ENCODE peak calls at places on chromosomes 6 and 20, in six cellular contexts. G is heart right ventricle, T is fibroblast of lung, W is AG04450, V is AG10803, Q is activated B cell treated with CpG ODN at 0.5 μM for 24 hours. A is an unnamed sample.
A peak's percentile ranks its signal among the peaks of the same experiment; 100 is the strongest.

GRCh38 chr20:31570735-31571617 is 34.1 kb upstream of the ID1 start:
- DNase-seq in Q (no peak), G (no peak), W (no peak), V (peak; percentile 79), T (peak; percentile 70), A (peak; percentile 37)

GRCh38 chr6:302760-303159 is 10.5 kb downstream of the DUSP22 start:
- DNase-seq in G (no peak), Q (no peak), W (no peak), T (no peak), V (no peak), A (no peak)

GRCh38 chr20:43936371-43936770 is 21.7 kb downstream of the TOX2 start:
- DNase-seq in W (no peak), Q (no peak), G (no peak), V (no peak), T (peak; percentile 36), A (no peak)

GRCh38 chr20:14498809-14499208 is 161.4 kb upstream of the FLRT3 start:
- DNase-seq in V (no peak), T (no peak), G (no peak), Q (no peak), W (no peak), A (no peak)

GRCh38 chr6:116016846-116017545 is 43.7 kb downstream of the FRK start:
- DNase-seq in V (no peak), Q (no peak), W (peak; percentile 46), G (no peak), T (no peak), A (no peak)

GRCh38 chr6:16409531-16410441 is 171.4 kb downstream of the GMPR start:
- DNase-seq in W (no peak), Q (peak; percentile 32), T (peak; percentile 45), G (peak; percentile 50), V (peak; percentile 86), A (peak; percentile 30)

GRCh38 chr6:167493961-167494697 is 169.2 kb downstream of the TTLL2 start:
- DNase-seq in Q (no peak), V (no peak), G (peak; percentile 58), T (no peak), W (no peak), A (no peak)

GRCh38 chr6:10831609-10832008 is 6.7 kb downstream of the MAK start:
- DNase-seq in G (no peak), V (no peak), Q (no peak), T (no peak), W (no peak), A (no peak)

GRCh38 chr6:119856136-119856535 is 506.6 kb upstream of the MAN1A1 start:
- DNase-seq in V (no peak), T (no peak), Q (no peak), W (no peak), G (no peak), A (no peak)

GRCh38 chr20:64044484-64045247 is 4.8 kb downstream of the SOX18 start:
- DNase-seq in T (peak; percentile 50), W (no peak), G (no peak), V (peak; percentile 50), Q (no peak), A (peak; percentile 50)

GRCh38 chr20:54922096-54922495 is 446.7 kb downstream of the DOK5 start:
- DNase-seq in W (no peak), Q (no peak), G (no peak), T (no peak), V (no peak), A (no peak)

GRCh38 chr6:148967546-148967945 is 220.7 kb downstream of the UST start:
- DNase-seq in T (no peak), Q (no peak), W (no peak), V (no peak), G (no peak), A (no peak)

GRCh38 chr6:36776167-36776566 is 63.1 kb downstream of the CPNE5 start:
- DNase-seq in G (no peak), T (no peak), W (no peak), V (no peak), Q (no peak), A (no peak)

GRCh38 chr6:139649128-139649527 is 274.7 kb upstream of the CITED2 start:
- DNase-seq in Q (no peak), W (no peak), G (no peak), V (no peak), T (no peak), A (no peak)

GRCh38 chr20:7798176-7798575 is 142.1 kb downstream of the HAO1 start:
- DNase-seq in T (no peak), V (no peak), W (no peak), G (no peak), Q (no peak), A (no peak)

GRCh38 chr6:150734235-150734634 is 131.3 kb upstream of the MTHFD1L start:
- DNase-seq in V (no peak), W (no peak), G (no peak), T (peak; percentile 62), Q (no peak), A (no peak)

GRCh38 chr6:113595921-113596376 is 261.2 kb upstream of the MARCKS start:
- DNase-seq in V (peak; percentile 98), G (no peak), T (peak; percentile 66), W (no peak), Q (no peak), A (no peak)

GRCh38 chr20:61808497-61808896 is 257.2 kb downstream of the TAF4 start:
- DNase-seq in W (no peak), T (no peak), Q (no peak), V (no peak), G (no peak), A (no peak)

GRCh38 chr20:62303327-62304226 is 780 bp downstream of the ADRM1 start:
- DNase-seq in G (no peak), V (peak; percentile 15), W (no peak), Q (no peak), T (peak; percentile 16), A (peak; percentile 40)

GRCh38 chr6:95768539-95768938 is 191.2 kb downstream of the MANEA start:
- DNase-seq in T (no peak), V (no peak), G (no peak), Q (no peak), W (no peak), A (peak; percentile 28)

GRCh38 chr20:58880994-58881752 is 28.7 kb downstream of the GNAS start:
- DNase-seq in V (no peak), G (no peak), Q (no peak), W (no peak), T (no peak), A (no peak)

GRCh38 chr6:42197574-42198362 is 3.0 kb upstream of the GUCA1B start:
- DNase-seq in W (no peak), T (peak; percentile 87), Q (no peak), V (peak; percentile 84), G (no peak), A (no peak)

GRCh38 chr6:57267586-57268293 is 45.6 kb upstream of the RAB23 start:
- DNase-seq in T (peak; percentile 99), V (peak; percentile 99), G (no peak), W (peak; percentile 96), Q (no peak), A (peak; percentile 68)

GRCh38 chr20:32547753-32548034 is 37.4 kb downstream of the NOL4L start:
- DNase-seq in W (no peak), V (no peak), Q (no peak), G (no peak), T (no peak), A (no peak)

GRCh38 chr20:8671366-8671943 is 397.4 kb upstream of the PLCB4 start:
- DNase-seq in T (no peak), W (no peak), G (no peak), V (no peak), Q (no peak), A (no peak)

GRCh38 chr20:8129211-8129986 is 2.7 kb upstream of the PLCB1 start:
- DNase-seq in Q (no peak), V (no peak), T (peak; percentile 49), G (no peak), W (peak; percentile 33), A (no peak)

GRCh38 chr6:116500969-116501433 is 10.4 kb upstream of the CALHM5 start:
- DNase-seq in W (no peak), T (peak; percentile 17), G (no peak), Q (no peak), V (no peak), A (peak; percentile 65)

GRCh38 chr6:112796712-112797111 is 449.6 kb downstream of the RFPL4B start:
- DNase-seq in V (no peak), Q (no peak), G (no peak), W (no peak), T (peak; percentile 45), A (no peak)

GRCh38 chr6:64904616-64905015 is 802.4 kb downstream of the EYS start:
- DNase-seq in Q (no peak), W (no peak), T (no peak), V (no peak), G (no peak), A (no peak)

DNA sequence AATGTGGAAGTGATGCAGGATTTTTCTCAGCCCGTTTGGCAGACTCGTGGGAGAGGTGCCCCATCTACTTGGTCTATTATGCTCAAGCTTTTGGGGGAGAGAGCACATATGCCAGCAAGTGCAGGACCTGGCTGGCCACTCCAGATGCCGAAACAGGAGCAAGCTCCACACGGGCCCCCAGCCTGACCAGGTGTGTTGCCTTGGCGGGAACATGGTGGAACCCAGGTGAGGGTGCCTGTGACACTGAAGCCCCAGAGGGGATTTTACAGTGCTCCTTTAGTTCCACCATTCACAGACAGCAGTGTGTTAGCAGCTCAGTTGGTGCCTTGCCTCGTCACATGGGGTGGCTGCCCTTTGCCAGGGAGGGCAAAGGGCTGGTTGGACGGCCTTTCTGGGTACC is 798.9 kb downstream of the EYS start:
- DNase-seq in Q (no peak), G (no peak), W (no peak), T (no peak), V (no peak), A (no peak)
- TF ChIP-seq CTCF in Q (no peak), G (no peak), W (no peak), T (no peak), V (no peak), A (no peak)

GRCh38 chr6:108635505-108636226 is 74.9 kb downstream of the FOXO3 start:
- DNase-seq in T (peak; percentile 18), V (no peak), Q (no peak), G (no peak), W (no peak), A (no peak)
- TF ChIP-seq CTCF in T (no peak), V (no peak), Q (no peak), G (no peak), W (no peak), A (no peak)

DNA sequence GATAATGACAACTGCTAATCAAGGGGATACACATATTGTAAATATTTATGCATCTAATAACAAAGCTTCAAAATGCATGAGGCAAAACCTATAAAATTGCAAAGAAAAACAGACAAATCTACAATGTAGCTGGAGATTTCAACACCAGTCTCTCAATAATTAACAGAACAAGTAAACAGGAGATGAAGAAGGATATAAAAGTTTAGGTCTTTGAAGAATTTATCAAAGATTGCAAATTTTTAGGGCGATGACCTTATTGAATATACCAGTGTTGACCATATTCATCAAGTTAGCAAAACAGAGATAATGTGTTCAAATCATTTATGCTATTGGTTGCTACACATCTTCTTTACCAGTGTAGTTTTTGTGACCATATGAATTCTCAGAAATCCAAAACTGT is 237.8 kb upstream of the SGK1 start:
- DNase-seq in Q (no peak), W (no peak), G (no peak), V (no peak), T (no peak), A (no peak)
- TF ChIP-seq CTCF in Q (no peak), W (no peak), G (no peak), V (no peak), T (no peak), A (no peak)

DNA sequence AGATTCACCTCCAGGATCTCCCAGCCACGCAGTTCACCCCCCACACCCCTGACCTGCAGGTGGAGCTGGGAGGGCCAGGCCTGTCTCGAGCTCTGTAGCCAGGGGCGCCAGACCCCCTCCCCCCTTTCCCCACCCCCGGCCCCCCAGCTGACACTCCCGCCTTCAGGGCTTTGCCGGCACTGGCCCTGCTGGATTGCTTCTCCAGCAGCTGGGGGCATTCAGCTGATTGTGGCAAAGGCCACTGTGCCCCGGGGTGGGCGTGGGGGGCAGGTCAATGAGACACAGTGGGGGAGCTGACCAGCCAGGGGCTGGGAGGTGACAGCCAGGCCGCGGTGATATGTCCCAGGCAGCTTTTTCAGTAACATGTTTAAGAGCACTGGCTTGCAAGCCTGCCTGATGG is 22.2 kb downstream of the ZBP1 start:
- DNase-seq in Q (no peak), V (no peak), W (no peak), T (no peak), G (peak; percentile 3), A (no peak)
- TF ChIP-seq CTCF in Q (no peak), V (no peak), W (no peak), T (no peak), G (no peak), A (no peak)